ENCODE peak calls at places on chromosomes 3 and 15, in five cellular contexts. Q is GM19239; V is CD8-positive, alpha-beta memory T cell; I is CD8-positive, alpha-beta T cell; W is endothelial cell. M is an unnamed sample.

GRCh38 chr15:96322401-96323249 is 7.9 kb upstream of the NR2F2 start:
- DNase-seq in Q (no peak), V (no peak), I (no peak), W (no peak), M (peak)

GRCh38 chr15:47358876-47359275 is 358.4 kb upstream of the SEMA6D start:
- DNase-seq in Q (no peak), V (no peak), I (no peak), W (no peak), M (no peak)

GRCh38 chr3:10292505-10293419 is at the start of gene GHRL:
- DNase-seq in Q (peak), V (no peak), I (no peak), W (no peak), M (peak)

GRCh38 chr3:128433630-128434185 is 33.0 kb downstream of the DNAJB8 start:
- DNase-seq in Q (no peak), V (no peak), I (no peak), W (no peak), M (no peak)

GRCh38 chr3:40971191-40972168 is 227.8 kb upstream of the CTNNB1 start:
- DNase-seq in Q (peak), V (no peak), I (no peak), W (no peak), M (peak)

GRCh38 chr3:121995190-121996137 is 26.6 kb downstream of the ILDR1 start:
- DNase-seq in Q (no peak), V (peak), I (peak), W (peak), M (no peak)

GRCh38 chr3:58093573-58094195 is 85.5 kb downstream of the FLNB start:
- DNase-seq in Q (no peak), V (no peak), I (no peak), W (no peak), M (no peak)

GRCh38 chr3:87135412-87135811 is 91.7 kb upstream of the CHMP2B start:
- DNase-seq in Q (no peak), V (no peak), I (no peak), W (no peak), M (no peak)

GRCh38 chr3:171620825-171621434 is 160.7 kb upstream of the TNIK start:
- DNase-seq in Q (no peak), V (no peak), I (no peak), W (no peak), M (no peak)

GRCh38 chr15:96372554-96372953 is 42.1 kb downstream of the NR2F2 start:
- DNase-seq in Q (no peak), V (no peak), I (no peak), W (no peak), M (no peak)

GRCh38 chr3:65170357-65171090 is 482.7 kb upstream of the ADAMTS9 start:
- DNase-seq in Q (no peak), V (no peak), I (no peak), W (no peak), M (no peak)

GRCh38 chr15:89087066-89087829 is 1.0 kb upstream of the ABHD2 start:
- DNase-seq in Q (no peak), V (no peak), I (no peak), W (no peak), M (no peak)

GRCh38 chr3:69020857-69021256 is 7.4 kb upstream of the EOGT start:
- DNase-seq in Q (no peak), V (no peak), I (no peak), W (no peak), M (no peak)

GRCh38 chr3:126274735-126275734 is 82.2 kb downstream of the KLF15 start:
- DNase-seq in Q (no peak), V (no peak), I (no peak), W (no peak), M (no peak)

GRCh38 chr3:35739181-35739809 is 100.0 kb downstream of the ARPP21 start:
- DNase-seq in Q (no peak), V (no peak), I (no peak), W (no peak), M (no peak)

GRCh38 chr3:138323971-138324370 is 5.7 kb downstream of the NME9 start:
- DNase-seq in Q (no peak), V (no peak), I (no peak), W (no peak), M (no peak)

GRCh38 chr3:165817160-165817709 is 20.0 kb downstream of the BCHE start:
- DNase-seq in Q (no peak), V (no peak), I (no peak), W (no peak), M (no peak)

GRCh38 chr3:15779111-15779510 is 18.7 kb downstream of the ANKRD28 start:
- DNase-seq in Q (no peak), V (no peak), I (no peak), W (no peak), M (no peak)

GRCh38 chr3:181710581-181711255 is 1.0 kb upstream of the SOX2 start:
- DNase-seq in Q (no peak), V (no peak), I (no peak), W (no peak), M (no peak)

GRCh38 chr3:39989746-39990145 is 180.3 kb downstream of the MYRIP start:
- DNase-seq in Q (no peak), V (no peak), I (no peak), W (no peak), M (no peak)

GRCh38 chr3:186452517-186452916 is 90.5 kb upstream of the DGKG start:
- DNase-seq in Q (no peak), V (no peak), I (no peak), W (no peak), M (no peak)

GRCh38 chr3:5198986-5199731 is 11.7 kb downstream of the EDEM1 start:
- DNase-seq in Q (no peak), V (no peak), I (no peak), W (no peak), M (no peak)

GRCh38 chr15:70763120-70763949 is at the start of gene UACA:
- DNase-seq in Q (peak), V (peak), I (peak), W (peak), M (peak)

GRCh38 chr3:2944628-2945027 is 165.5 kb downstream of the IL5RA start:
- DNase-seq in Q (no peak), V (no peak), I (no peak), W (no peak), M (no peak)

GRCh38 chr15:33161209-33161608 is 33.3 kb downstream of the FMN1 start:
- DNase-seq in Q (no peak), V (no peak), I (no peak), W (no peak), M (no peak)

GRCh38 chr3:171149717-171150116 is 123.2 kb upstream of the SLC2A2 start:
- DNase-seq in Q (no peak), V (no peak), I (no peak), W (no peak), M (no peak)

GRCh38 chr3:172127141-172127540 is 87.8 kb downstream of the FNDC3B start:
- DNase-seq in Q (no peak), V (no peak), I (no peak), W (no peak), M (no peak)

GRCh38 chr3:22159004-22159695 is 408.1 kb upstream of the ZNF385D start:
- DNase-seq in Q (no peak), V (no peak), I (no peak), W (no peak), M (no peak)

GRCh38 chr15:73391128-73391864 is 22.5 kb upstream of the HCN4 start:
- DNase-seq in Q (no peak), V (no peak), I (no peak), W (no peak), M (no peak)

GRCh38 chr3:23308986-23309625 is 106.0 kb downstream of the UBE2E2 start:
- DNase-seq in Q (no peak), V (no peak), I (no peak), W (no peak), M (no peak)

GRCh38 chr15:38554354-38554753 is 10.3 kb downstream of the RASGRP1 start:
- DNase-seq in Q (no peak), V (no peak), I (no peak), W (no peak), M (peak)

GRCh38 chr3:53132347-53132746 is 2.1 kb upstream of the RFT1 start:
- DNase-seq in Q (no peak), V (no peak), I (no peak), W (no peak), M (no peak)

GRCh38 chr3:190105876-190106275 is 14.8 kb downstream of the P3H2 start:
- DNase-seq in Q (no peak), V (no peak), I (no peak), W (no peak), M (no peak)

GRCh38 chr15:73573572-73573971 is 59.6 kb downstream of the NPTN start:
- DNase-seq in Q (no peak), V (no peak), I (no peak), W (no peak), M (no peak)

GRCh38 chr3:165643433-165643824 is 193.8 kb downstream of the BCHE start:
- DNase-seq in Q (no peak), V (no peak), I (no peak), W (no peak), M (no peak)

GRCh38 chr15:74543043-74543422 is 2.0 kb downstream of the ARID3B start:
- DNase-seq in Q (no peak), V (no peak), I (no peak), W (no peak), M (no peak)

M was measured in GM13977.